ENCODE peak calls at places on chromosomes 1 and 21, in four cellular contexts. U, D, P and A are unnamed samples.

GRCh38 chr21:38660333-38661295 is 145.1 kb upstream of the ETS2 start:
- DNase-seq in P (no peak), U (no peak), D (peak; percentile 83), A (no peak)

GRCh38 chr1:23588749-23589505 is 29.6 kb upstream of the ID3 start:
- DNase-seq in P (no peak), D (no peak), U (no peak), A (no peak)

GRCh38 chr1:240526321-240526720 is 85.6 kb downstream of the GREM2 start:
- DNase-seq in D (no peak), P (no peak), U (no peak), A (no peak)

GRCh38 chr1:175341631-175342429 is 149.3 kb upstream of the KIAA0040 start:
- DNase-seq in D (no peak), U (no peak), P (no peak), A (no peak)

GRCh38 chr1:95435611-95436010 is 201.6 kb downstream of the RWDD3 start:
- DNase-seq in P (no peak), U (no peak), D (no peak), A (no peak)

GRCh38 chr1:221775206-221775605 is 33.3 kb upstream of the DUSP10 start:
- DNase-seq in U (no peak), P (no peak), D (no peak), A (no peak)

GRCh38 chr1:203151362-203152157 is 24.0 kb downstream of the ADORA1 start:
- DNase-seq in D (peak; percentile 22), P (no peak), U (no peak), A (no peak)

GRCh38 chr1:29279406-29279805 is 43.1 kb downstream of the PTPRU start:
- DNase-seq in D (no peak), P (no peak), U (no peak), A (no peak)

GRCh38 chr1:216075339-216075738 is 347.9 kb downstream of the USH2A start:
- DNase-seq in D (no peak), P (peak; percentile 23), U (no peak), A (peak; percentile 42)

GRCh38 chr1:116832268-116832931 is 77.3 kb upstream of the PTGFRN start:
- DNase-seq in D (no peak), U (no peak), P (no peak), A (no peak)

GRCh38 chr1:167043752-167044488 is 46.3 kb downstream of the GPA33 start:
- DNase-seq in P (peak; percentile 9), U (peak; percentile 59), D (peak; percentile 91), A (peak; percentile 20)

GRCh38 chr1:33097137-33097611 is 16.2 kb downstream of the AZIN2 start:
- DNase-seq in P (peak; percentile 41), U (no peak), D (no peak), A (peak; percentile 41)

GRCh38 chr1:45765999-45766792 is 15.7 kb upstream of the IPP start:
- DNase-seq in D (no peak), U (no peak), P (no peak), A (no peak)

GRCh38 chr1:9371391-9371935 is 78.8 kb downstream of the SPSB1 start:
- DNase-seq in U (no peak), P (peak; percentile 70), D (no peak), A (no peak)

GRCh38 chr1:244054247-244054923 is 3.3 kb downstream of the ZBTB18 start:
- DNase-seq in P (no peak), D (no peak), U (no peak), A (no peak)

GRCh38 chr1:157878059-157878458 is 36.5 kb upstream of the CD5L start:
- DNase-seq in U (no peak), P (peak; percentile 56), D (no peak), A (peak; percentile 52)

GRCh38 chr1:214657299-214657698 is 54.3 kb downstream of the CENPF start:
- DNase-seq in P (no peak), D (no peak), U (no peak), A (no peak)

GRCh38 chr1:69994261-69994660 is 211.1 kb downstream of the LRRC40 start:
- DNase-seq in D (no peak), U (no peak), P (peak; percentile 21), A (peak; percentile 55)

GRCh38 chr1:164498792-164499191 is 60.2 kb upstream of the PBX1 start:
- DNase-seq in U (no peak), P (no peak), D (no peak), A (no peak)

GRCh38 chr1:174999926-175000696 is at the start of gene CACYBP:
- DNase-seq in D (no peak), U (no peak), P (no peak), A (peak; percentile 17)

GRCh38 chr1:118842462-118843201 is 145.5 kb downstream of the TBX15 start:
- DNase-seq in U (no peak), D (no peak), P (no peak), A (no peak)

GRCh38 chr1:232954594-232955365 is 4.4 kb downstream of the NTPCR start:
- DNase-seq in U (no peak), D (no peak), P (no peak), A (no peak)

GRCh38 chr1:56056438-56057312 is 522.7 kb downstream of the PLPP3 start:
- DNase-seq in U (no peak), P (peak; percentile 72), D (no peak), A (peak; percentile 69)

GRCh38 chr1:162988869-162989268 is 80.3 kb upstream of the RGS4 start:
- DNase-seq in U (no peak), D (no peak), P (no peak), A (no peak)

GRCh38 chr1:201460783-201461182 is 8.2 kb downstream of the PHLDA3 start:
- DNase-seq in P (no peak), U (no peak), D (no peak), A (no peak)

GRCh38 chr1:227532019-227532619 is 31.2 kb upstream of the ZNF678 start:
- DNase-seq in D (no peak), U (no peak), P (no peak), A (no peak)

GRCh38 chr1:56707379-56707778 is 62.3 kb downstream of the PRKAA2 start:
- DNase-seq in D (no peak), U (no peak), P (no peak), A (no peak)

GRCh38 chr1:178020968-178021640 is 51.2 kb upstream of the SEC16B start:
- DNase-seq in U (no peak), D (no peak), P (no peak), A (no peak)

GRCh38 chr1:8055973-8056372 is 29.9 kb upstream of the ERRFI1 start:
- DNase-seq in P (peak; percentile 87), D (no peak), U (no peak), A (peak; percentile 85)

GRCh38 chr1:59631561-59631960 is 183.2 kb upstream of the HOOK1 start:
- DNase-seq in U (no peak), D (no peak), P (peak; percentile 9), A (no peak)

GRCh38 chr1:161956097-161956496 is 67.6 kb downstream of the OLFML2B start:
- DNase-seq in P (peak; percentile 54), D (no peak), U (no peak), A (peak; percentile 76)

GRCh38 chr1:29124366-29125236 is 898 bp upstream of the TMEM200B start:
- DNase-seq in P (peak; percentile 78), U (peak; percentile 43), D (peak; percentile 95), A (peak; percentile 61)

GRCh38 chr1:162691999-162692575 is 59.8 kb downstream of the DDR2 start:
- DNase-seq in U (no peak), P (no peak), D (no peak), A (no peak)

GRCh38 chr21:15775981-15776380 is 46.2 kb downstream of the USP25 start:
- DNase-seq in D (no peak), P (peak; percentile 77), U (no peak), A (peak; percentile 93)